ENCODE peak calls at places on chromosomes 7 and 10, in five cellular contexts. One of them, this sample, is unnamed.
A peak's percentile ranks its signal among the peaks of the same experiment; 100 is the strongest.

GRCh38 chr7:30862987-30863693 is 48.5 kb upstream of the AQP1 start:
- DNase-seq in OCI-LY7: no peak
- DNase-seq in Calu3: no peak
- DNase-seq in LNCaP clone FGC: no peak
- DNase-seq in HCT116: no peak
- DNase-seq in this sample: no peak

GRCh38 chr7:81721428-81721827 is 48.4 kb downstream of the HGF start:
- DNase-seq in OCI-LY7: no peak
- DNase-seq in Calu3: no peak
- DNase-seq in LNCaP clone FGC: no peak
- DNase-seq in HCT116: no peak
- DNase-seq in this sample: no peak

GRCh38 chr7:101717986-101718746 is 89.1 kb upstream of the MYL10 start:
- DNase-seq in OCI-LY7: no peak
- DNase-seq in Calu3: no peak
- DNase-seq in LNCaP clone FGC: no peak
- DNase-seq in HCT116: no peak
- DNase-seq in this sample: no peak

GRCh38 chr7:140196361-140197217 is 19.8 kb upstream of the KDM7A start:
- DNase-seq in OCI-LY7: no peak
- DNase-seq in Calu3: no peak
- DNase-seq in LNCaP clone FGC: no peak
- DNase-seq in HCT116: no peak
- DNase-seq in this sample: no peak

GRCh38 chr7:68224041-68224534 is 1227.5 kb downstream of the TYW1 start:
- DNase-seq in OCI-LY7: no peak
- DNase-seq in Calu3: no peak
- DNase-seq in LNCaP clone FGC: no peak
- DNase-seq in HCT116: no peak
- DNase-seq in this sample: no peak

GRCh38 chr7:99011706-99012404 is 132.1 kb downstream of the SMURF1 start:
- DNase-seq in OCI-LY7: no peak
- DNase-seq in Calu3: no peak
- DNase-seq in LNCaP clone FGC: no peak
- DNase-seq in HCT116: no peak
- DNase-seq in this sample: no peak

GRCh38 chr10:47049906-47050305 is 138.7 kb downstream of the PTPN20 start:
- DNase-seq in OCI-LY7: no peak
- DNase-seq in Calu3: no peak
- DNase-seq in LNCaP clone FGC: no peak
- DNase-seq in HCT116: no peak
- DNase-seq in this sample: no peak

GRCh38 chr7:52897708-52898107 is 137.7 kb upstream of the POM121L12 start:
- DNase-seq in OCI-LY7: no peak
- DNase-seq in Calu3: no peak
- DNase-seq in LNCaP clone FGC: no peak
- DNase-seq in HCT116: no peak
- DNase-seq in this sample: no peak

GRCh38 chr7:1899201-1899600 is 229.1 kb downstream of the ELFN1 start:
- DNase-seq in OCI-LY7: no peak
- DNase-seq in Calu3: no peak
- DNase-seq in LNCaP clone FGC: no peak
- DNase-seq in HCT116: no peak
- DNase-seq in this sample: no peak

GRCh38 chr10:97792058-97792721 is 20.4 kb upstream of the SFRP5 start:
- DNase-seq in OCI-LY7: peak; percentile 65
- DNase-seq in Calu3: peak; percentile 75
- DNase-seq in LNCaP clone FGC: no peak
- DNase-seq in HCT116: peak; percentile 38
- DNase-seq in this sample: peak; percentile 79

GRCh38 chr7:154953006-154953684 is 49.8 kb downstream of the PAXIP1 start:
- DNase-seq in OCI-LY7: peak; percentile 58
- DNase-seq in Calu3: peak; percentile 55
- DNase-seq in LNCaP clone FGC: peak; percentile 4
- DNase-seq in HCT116: peak; percentile 24
- DNase-seq in this sample: peak; percentile 44

GRCh38 chr7:5595545-5596045 is 172.0 kb upstream of the TNRC18 start:
- DNase-seq in OCI-LY7: no peak
- DNase-seq in Calu3: no peak
- DNase-seq in LNCaP clone FGC: no peak
- DNase-seq in HCT116: no peak
- DNase-seq in this sample: peak; percentile 64

GRCh38 chr10:4684434-4684833 is 141.6 kb upstream of the AKR1E2 start:
- DNase-seq in OCI-LY7: no peak
- DNase-seq in Calu3: no peak
- DNase-seq in LNCaP clone FGC: no peak
- DNase-seq in HCT116: no peak
- DNase-seq in this sample: no peak

GRCh38 chr10:84333864-84334451 is 5.6 kb downstream of the CCSER2 start:
- DNase-seq in OCI-LY7: peak; percentile 36
- DNase-seq in Calu3: no peak
- DNase-seq in LNCaP clone FGC: no peak
- DNase-seq in HCT116: no peak
- DNase-seq in this sample: peak; percentile 56

GRCh38 chr7:23276381-23276780 is 22.8 kb upstream of the MALSU1 start:
- DNase-seq in OCI-LY7: peak; percentile 47
- DNase-seq in Calu3: peak; percentile 20
- DNase-seq in LNCaP clone FGC: no peak
- DNase-seq in HCT116: no peak
- DNase-seq in this sample: no peak

GRCh38 chr10:95832216-95833037 is 75.3 kb upstream of the CC2D2B start:
- DNase-seq in OCI-LY7: peak; percentile 17
- DNase-seq in Calu3: no peak
- DNase-seq in LNCaP clone FGC: no peak
- DNase-seq in HCT116: no peak
- DNase-seq in this sample: peak; percentile 75

GRCh38 chr10:24706479-24707118 is 17.1 kb downstream of the ARHGAP21 start:
- DNase-seq in OCI-LY7: no peak
- DNase-seq in Calu3: peak; percentile 40
- DNase-seq in LNCaP clone FGC: no peak
- DNase-seq in HCT116: no peak
- DNase-seq in this sample: no peak

GRCh38 chr10:121500591-121501341 is 97.5 kb downstream of the FGFR2 start:
- DNase-seq in OCI-LY7: no peak
- DNase-seq in Calu3: no peak
- DNase-seq in LNCaP clone FGC: no peak
- DNase-seq in HCT116: no peak
- DNase-seq in this sample: no peak

GRCh38 chr7:116511552-116512523 is 12.3 kb downstream of the CAV2 start:
- DNase-seq in OCI-LY7: peak; percentile 47
- DNase-seq in Calu3: no peak
- DNase-seq in LNCaP clone FGC: no peak
- DNase-seq in HCT116: peak; percentile 85
- DNase-seq in this sample: peak; percentile 71

GRCh38 chr10:128069351-128070051 is 56.7 kb downstream of the MKI67 start:
- DNase-seq in OCI-LY7: peak; percentile 84
- DNase-seq in Calu3: peak; percentile 73
- DNase-seq in LNCaP clone FGC: no peak
- DNase-seq in HCT116: peak; percentile 57
- DNase-seq in this sample: peak; percentile 80

GRCh38 chr10:99993994-99994689 is 15.6 kb downstream of the DNMBP start:
- DNase-seq in OCI-LY7: peak; percentile 66
- DNase-seq in Calu3: no peak
- DNase-seq in LNCaP clone FGC: no peak
- DNase-seq in HCT116: no peak
- DNase-seq in this sample: peak; percentile 76

GRCh38 chr7:112207106-112207592 is 654 bp downstream of the ZNF277 start:
- DNase-seq in OCI-LY7: peak; percentile 12
- DNase-seq in Calu3: no peak
- DNase-seq in LNCaP clone FGC: no peak
- DNase-seq in HCT116: no peak
- DNase-seq in this sample: peak; percentile 19

GRCh38 chr10:29409241-29410051 is 120.6 kb downstream of the LYZL1 start:
- DNase-seq in OCI-LY7: no peak
- DNase-seq in Calu3: peak; percentile 70
- DNase-seq in LNCaP clone FGC: peak; percentile 40
- DNase-seq in HCT116: peak; percentile 43
- DNase-seq in this sample: peak; percentile 73

GRCh38 chr7:47581442-47581820 is 480 bp downstream of the TNS3 start:
- DNase-seq in OCI-LY7: peak; percentile 40
- DNase-seq in Calu3: peak; percentile 56
- DNase-seq in LNCaP clone FGC: no peak
- DNase-seq in HCT116: no peak
- DNase-seq in this sample: no peak

GRCh38 chr7:94590526-94591162 is 65.3 kb downstream of the SGCE start:
- DNase-seq in OCI-LY7: no peak
- DNase-seq in Calu3: no peak
- DNase-seq in LNCaP clone FGC: no peak
- DNase-seq in HCT116: no peak
- DNase-seq in this sample: peak; percentile 2

GRCh38 chr7:145143690-145144089 is 307.8 kb upstream of the TPK1 start:
- DNase-seq in OCI-LY7: no peak
- DNase-seq in Calu3: no peak
- DNase-seq in LNCaP clone FGC: no peak
- DNase-seq in HCT116: no peak
- DNase-seq in this sample: no peak

GRCh38 chr10:129942936-129943724 is 20.9 kb downstream of the EBF3 start:
- DNase-seq in OCI-LY7: no peak
- DNase-seq in Calu3: no peak
- DNase-seq in LNCaP clone FGC: no peak
- DNase-seq in HCT116: no peak
- DNase-seq in this sample: no peak

GRCh38 chr10:86663576-86664369 is 4.5 kb upstream of the LDB3 start:
- DNase-seq in OCI-LY7: no peak
- DNase-seq in Calu3: no peak
- DNase-seq in LNCaP clone FGC: no peak
- DNase-seq in HCT116: no peak
- DNase-seq in this sample: no peak

GRCh38 chr10:126734015-126734414 is 63.5 kb upstream of the C10orf90 start:
- DNase-seq in OCI-LY7: no peak
- DNase-seq in Calu3: no peak
- DNase-seq in LNCaP clone FGC: no peak
- DNase-seq in HCT116: no peak
- DNase-seq in this sample: no peak

GRCh38 chr10:72889391-72889831 is 4.1 kb upstream of the OIT3 start:
- DNase-seq in OCI-LY7: no peak
- DNase-seq in Calu3: no peak
- DNase-seq in LNCaP clone FGC: peak; percentile 89
- DNase-seq in HCT116: no peak
- DNase-seq in this sample: no peak

GRCh38 chr10:124601431-124602120 is 140.0 kb downstream of the LHPP start:
- DNase-seq in OCI-LY7: peak; percentile 92
- DNase-seq in Calu3: no peak
- DNase-seq in LNCaP clone FGC: no peak
- DNase-seq in HCT116: no peak
- DNase-seq in this sample: no peak

GRCh38 chr7:97871659-97872024 is 566 bp downstream of the ASNS start:
- DNase-seq in OCI-LY7: peak; percentile 55
- DNase-seq in Calu3: peak; percentile 1
- DNase-seq in LNCaP clone FGC: no peak
- DNase-seq in HCT116: no peak
- DNase-seq in this sample: peak; percentile 39

GRCh38 chr10:71776528-71776927 is 3.2 kb upstream of the VSIR start:
- DNase-seq in OCI-LY7: peak; percentile 30
- DNase-seq in Calu3: no peak
- DNase-seq in LNCaP clone FGC: no peak
- DNase-seq in HCT116: no peak
- DNase-seq in this sample: no peak

GRCh38 chr10:58897708-58898107 is 278.7 kb upstream of the PHYHIPL start:
- DNase-seq in OCI-LY7: no peak
- DNase-seq in Calu3: no peak
- DNase-seq in LNCaP clone FGC: no peak
- DNase-seq in HCT116: no peak
- DNase-seq in this sample: no peak

DNA sequence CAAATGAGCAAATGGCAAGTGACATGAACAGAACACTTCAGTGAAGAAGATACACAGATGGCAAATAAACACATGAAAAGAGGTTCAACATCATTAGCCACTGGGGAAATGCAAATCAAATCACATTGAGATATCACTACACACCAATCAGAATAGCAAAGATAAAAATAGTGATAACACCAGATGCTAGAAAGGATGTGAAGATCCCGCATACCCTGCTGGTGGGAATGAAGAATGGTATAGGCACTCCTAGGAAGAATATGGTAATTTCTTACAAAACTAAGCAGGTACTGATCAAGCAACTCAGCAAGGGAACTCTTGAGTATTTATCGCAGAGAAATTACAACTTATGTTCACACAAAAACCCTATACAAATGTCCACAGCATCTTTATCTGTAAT is 11.2 kb downstream of the LAMB4 start:
- DNase-seq in OCI-LY7: no peak
- DNase-seq in Calu3: no peak
- DNase-seq in LNCaP clone FGC: no peak
- DNase-seq in HCT116: no peak
- DNase-seq in this sample: no peak
- TF ChIP-seq CTCF in OCI-LY7: no peak
- TF ChIP-seq CTCF in Calu3: no peak
- TF ChIP-seq CTCF in LNCaP clone FGC: no peak
- TF ChIP-seq CTCF in HCT116: peak; percentile 22
- TF ChIP-seq CTCF in this sample: no peak

GRCh38 chr7:124275411-124275810 is 242.5 kb upstream of the TMEM229A start:
- DNase-seq in OCI-LY7: no peak
- DNase-seq in Calu3: no peak
- DNase-seq in LNCaP clone FGC: no peak
- DNase-seq in HCT116: no peak
- DNase-seq in this sample: no peak

GRCh38 chr7:124276005-124276606 is 243.2 kb upstream of the TMEM229A start:
- DNase-seq in OCI-LY7: peak; percentile 33
- DNase-seq in Calu3: peak; percentile 38
- DNase-seq in LNCaP clone FGC: no peak
- DNase-seq in HCT116: peak; percentile 45
- DNase-seq in this sample: peak; percentile 31
- TF ChIP-seq CTCF in OCI-LY7: peak; percentile 79
- TF ChIP-seq CTCF in Calu3: peak; percentile 21
- TF ChIP-seq CTCF in LNCaP clone FGC: peak; percentile 47
- TF ChIP-seq CTCF in HCT116: peak; percentile 72
- TF ChIP-seq CTCF in this sample: peak; percentile 34

GRCh38 chr10:93746844-93747284 is 10.9 kb upstream of the LGI1 start:
- DNase-seq in OCI-LY7: peak; percentile 45
- DNase-seq in Calu3: peak; percentile 64
- DNase-seq in LNCaP clone FGC: no peak
- DNase-seq in HCT116: peak; percentile 70
- DNase-seq in this sample: peak; percentile 33
- TF ChIP-seq CTCF in OCI-LY7: peak; percentile 74
- TF ChIP-seq CTCF in Calu3: peak; percentile 50
- TF ChIP-seq CTCF in LNCaP clone FGC: peak; percentile 18
- TF ChIP-seq CTCF in HCT116: peak; percentile 77
- TF ChIP-seq CTCF in this sample: peak; percentile 9

GRCh38 chr7:108016841-108017775 is 14.1 kb upstream of the LAMB1 start:
- DNase-seq in OCI-LY7: peak; percentile 14
- DNase-seq in Calu3: no peak
- DNase-seq in LNCaP clone FGC: no peak
- DNase-seq in HCT116: peak; percentile 28
- DNase-seq in this sample: no peak
- TF ChIP-seq CTCF in OCI-LY7: peak; percentile 67
- TF ChIP-seq CTCF in Calu3: peak; percentile 34
- TF ChIP-seq CTCF in LNCaP clone FGC: peak; percentile 56
- TF ChIP-seq CTCF in HCT116: peak; percentile 50
- TF ChIP-seq CTCF in this sample: no peak

This sample was measured in GM20000.